ENCODE peak calls at places on chromosomes 6 and 20, in ten cellular contexts. O is colonic mucosa; W is NCI-H1105 treated with DMSO at 0.1 percent for 48 hours; I is NCI-H2227 treated with DMSO at 0.1 percent for 48 hours; Q is substantia nigra; X is T1000; E is lower leg skin; N is NCI-H510A; R is frontal cortex; Z is CD4-positive, alpha-beta T cell. B is an unnamed sample.

GRCh38 chr6:119306396-119306968 is 43.1 kb downstream of the MAN1A1 start:
- DNase-seq in O (no peak), W (no peak), I (no peak), Q (no peak), X (no peak), E (no peak), N (no peak), R (no peak), Z (no peak), B (no peak)

GRCh38 chr6:143187173-143187908 is 126.7 kb downstream of the AIG1 start:
- DNase-seq in O (no peak), W (no peak), I (no peak), Q (no peak), X (no peak), E (no peak), N (no peak), R (no peak), Z (no peak), B (no peak)

GRCh38 chr6:46985943-46986342 is 56.2 kb downstream of the ADGRF1 start:
- DNase-seq in O (no peak), W (no peak), I (no peak), Q (no peak), X (no peak), E (no peak), N (no peak), R (no peak), Z (no peak), B (no peak)

GRCh38 chr6:159077123-159077522 is 32.3 kb upstream of the TAGAP start:
- DNase-seq in O (peak), W (no peak), I (no peak), Q (no peak), X (no peak), E (no peak), N (no peak), R (no peak), Z (no peak), B (no peak)

GRCh38 chr6:24844061-24844460 is 45.3 kb upstream of the ARMH2 start:
- DNase-seq in O (no peak), W (no peak), I (no peak), Q (no peak), X (no peak), E (no peak), N (no peak), R (no peak), Z (no peak), B (no peak)

GRCh38 chr6:56959094-56959493 is 4.2 kb downstream of the BEND6 start:
- DNase-seq in O (no peak), W (no peak), I (no peak), Q (no peak), X (no peak), E (no peak), N (no peak), R (no peak), Z (no peak), B (no peak)

GRCh38 chr6:6491761-6492160 is 96.8 kb upstream of the LY86 start:
- DNase-seq in O (no peak), W (no peak), I (no peak), Q (no peak), X (no peak), E (no peak), N (no peak), R (no peak), Z (no peak), B (no peak)

GRCh38 chr20:37425103-37425625 is 79.2 kb downstream of the SRC start:
- DNase-seq in O (no peak), W (no peak), I (no peak), Q (no peak), X (no peak), E (no peak), N (no peak), R (no peak), Z (no peak), B (no peak)

GRCh38 chr20:55415567-55416142 is 589.7 kb downstream of the CBLN4 start:
- DNase-seq in O (no peak), W (peak), I (no peak), Q (no peak), X (no peak), E (no peak), N (no peak), R (peak), Z (no peak), B (no peak)

GRCh38 chr6:109474995-109475394 is 8.0 kb downstream of the ZBTB24 start:
- DNase-seq in O (no peak), W (no peak), I (no peak), Q (no peak), X (no peak), E (no peak), N (no peak), R (no peak), Z (no peak), B (no peak)

GRCh38 chr6:169935348-169935718 is 183.9 kb downstream of the ERMARD start:
- DNase-seq in O (no peak), W (no peak), I (no peak), Q (no peak), X (no peak), E (no peak), N (no peak), R (no peak), Z (no peak), B (no peak)

GRCh38 chr20:21507275-21508229 is 6.3 kb downstream of the NKX2-2 start:
- DNase-seq in O (no peak), W (no peak), I (no peak), Q (no peak), X (no peak), E (no peak), N (no peak), R (no peak), Z (no peak), B (no peak)

GRCh38 chr6:107626645-107627044 is 136.7 kb downstream of the SOBP start:
- DNase-seq in O (no peak), W (no peak), I (no peak), Q (no peak), X (no peak), E (no peak), N (no peak), R (no peak), Z (no peak), B (no peak)

GRCh38 chr20:33415948-33416347 is 14.6 kb upstream of the CDK5RAP1 start:
- DNase-seq in O (peak), W (peak), I (no peak), Q (peak), X (no peak), E (no peak), N (no peak), R (peak), Z (no peak), B (no peak)

GRCh38 chr6:50457351-50457750 is 256.0 kb upstream of the TFAP2D start:
- DNase-seq in O (no peak), W (no peak), I (no peak), Q (no peak), X (no peak), E (no peak), N (no peak), R (no peak), Z (no peak), B (no peak)

GRCh38 chr6:28634758-28635546 is 109.3 kb downstream of the GPX5 start:
- DNase-seq in O (peak), W (no peak), I (peak), Q (peak), X (no peak), E (no peak), N (no peak), R (peak), Z (no peak), B (no peak)

B was measured in T-helper 22 cell.